ENCODE peak calls at places on chromosomes 12 and 14, in ten cellular contexts. E is GM12878, W is heart left ventricle, J is Peyer's patch, P is stomach, V is A549, G is sigmoid colon, Q is thyroid gland, Z is right lobe of liver, Y is body of pancreas. I is an unnamed sample.

GRCh38 chr12:111367661-111368221 is 1.2 kb downstream of the PHETA1 start:
- DNase-seq in E (no peak), W (no peak), J (no peak), P (peak; percentile 85), V (peak; percentile 36), G (no peak), Q (no peak), Z (peak; percentile 80), Y (peak; percentile 89), I (no peak)

GRCh38 chr14:67371247-67372148 is 11.4 kb downstream of the EIF2S1 start:
- DNase-seq in E (no peak), W (no peak), J (no peak), P (no peak), V (no peak), G (no peak), Q (no peak), Z (no peak), Y (no peak), I (no peak)

GRCh38 chr14:105500036-105500725 is 9.1 kb downstream of the TEDC1 start:
- DNase-seq in E (no peak), W (no peak), J (no peak), P (no peak), V (no peak), G (peak; percentile 50), Q (no peak), Z (no peak), Y (no peak), I (no peak)

GRCh38 chr12:90064759-90065158 is 356.1 kb upstream of the ATP2B1 start:
- DNase-seq in E (no peak), W (no peak), J (no peak), P (no peak), V (no peak), G (no peak), Q (no peak), Z (no peak), Y (no peak), I (no peak)

GRCh38 chr14:64577211-64577610 is 27.4 kb downstream of the PPP1R36 start:
- DNase-seq in E (no peak), W (no peak), J (no peak), P (no peak), V (no peak), G (no peak), Q (no peak), Z (no peak), Y (no peak), I (no peak)

GRCh38 chr14:104598039-104598438 is 6.5 kb downstream of the TMEM179 start:
- DNase-seq in E (no peak), W (peak; percentile 22), J (no peak), P (no peak), V (no peak), G (no peak), Q (no peak), Z (no peak), Y (no peak), I (no peak)

GRCh38 chr14:69149461-69150244 is 3.3 kb downstream of the DCAF5 start:
- DNase-seq in E (no peak), W (no peak), J (no peak), P (no peak), V (no peak), G (no peak), Q (no peak), Z (no peak), Y (no peak), I (no peak)

GRCh38 chr14:61559641-61560201 is 135.6 kb upstream of the HIF1A start:
- DNase-seq in E (no peak), W (no peak), J (no peak), P (no peak), V (peak; percentile 96), G (no peak), Q (no peak), Z (peak; percentile 55), Y (no peak), I (no peak)

GRCh38 chr12:12350868-12351463 is 924 bp upstream of the MANSC1 start:
- DNase-seq in E (no peak), W (no peak), J (no peak), P (no peak), V (peak; percentile 66), G (no peak), Q (no peak), Z (no peak), Y (no peak), I (no peak)

GRCh38 chr12:66132408-66132807 is 1.9 kb upstream of the LLPH start:
- DNase-seq in E (no peak), W (peak; percentile 29), J (no peak), P (no peak), V (peak; percentile 61), G (no peak), Q (no peak), Z (no peak), Y (no peak), I (no peak)

GRCh38 chr14:91417983-91418386 is 365 bp upstream of the CCDC88C start:
- DNase-seq in E (no peak), W (no peak), J (peak; percentile 57), P (peak; percentile 61), V (peak; percentile 72), G (no peak), Q (no peak), Z (peak; percentile 59), Y (peak; percentile 41), I (no peak)

GRCh38 chr14:72560856-72561493 is 332.9 kb downstream of the DPF3 start:
- DNase-seq in E (no peak), W (no peak), J (no peak), P (no peak), V (no peak), G (no peak), Q (no peak), Z (no peak), Y (no peak), I (no peak)

GRCh38 chr12:101299346-101299745 is 19.4 kb downstream of the UTP20 start:
- DNase-seq in E (no peak), W (no peak), J (no peak), P (no peak), V (no peak), G (no peak), Q (no peak), Z (no peak), Y (no peak), I (no peak)

GRCh38 chr12:82527165-82527780 is 159.4 kb upstream of the TMTC2 start:
- DNase-seq in E (no peak), W (no peak), J (no peak), P (no peak), V (peak; percentile 75), G (no peak), Q (peak; percentile 24), Z (no peak), Y (peak; percentile 70), I (peak; percentile 16)

GRCh38 chr12:47686645-47687240 is 19.1 kb downstream of the RPAP3 start:
- DNase-seq in E (no peak), W (no peak), J (no peak), P (no peak), V (peak; percentile 66), G (no peak), Q (no peak), Z (no peak), Y (no peak), I (no peak)

GRCh38 chr12:60148109-60148508 is 552.3 kb downstream of the SLC16A7 start:
- DNase-seq in E (no peak), W (no peak), J (no peak), P (no peak), V (peak; percentile 22), G (no peak), Q (no peak), Z (no peak), Y (peak; percentile 2), I (no peak)

GRCh38 chr12:94204647-94205247 is 56.4 kb downstream of the PLXNC1 start:
- DNase-seq in E (peak; percentile 45), W (no peak), J (no peak), P (no peak), V (no peak), G (no peak), Q (no peak), Z (no peak), Y (no peak), I (no peak)
- TF ChIP-seq POLR2A in E (no peak), W (no peak), J (no peak), P (no peak), V (no peak), G (no peak), Q (no peak), Z (no peak), Y (no peak), I (no peak)

GRCh38 chr14:34710006-34710405 is 4.4 kb downstream of the CFL2 start:
- DNase-seq in E (no peak), W (no peak), J (no peak), P (no peak), V (no peak), G (no peak), Q (no peak), Z (no peak), Y (no peak), I (no peak)
- H3K4me3 ChIP-seq in E (no peak overlapping the region), W (no peak overlapping the region), J (no peak overlapping the region), P (no peak overlapping the region), V (no peak overlapping the region), G (no peak overlapping the region), Q (no peak overlapping the region), Z (no peak overlapping the region), Y (no peak overlapping the region), I (no peak overlapping the region)

DNA sequence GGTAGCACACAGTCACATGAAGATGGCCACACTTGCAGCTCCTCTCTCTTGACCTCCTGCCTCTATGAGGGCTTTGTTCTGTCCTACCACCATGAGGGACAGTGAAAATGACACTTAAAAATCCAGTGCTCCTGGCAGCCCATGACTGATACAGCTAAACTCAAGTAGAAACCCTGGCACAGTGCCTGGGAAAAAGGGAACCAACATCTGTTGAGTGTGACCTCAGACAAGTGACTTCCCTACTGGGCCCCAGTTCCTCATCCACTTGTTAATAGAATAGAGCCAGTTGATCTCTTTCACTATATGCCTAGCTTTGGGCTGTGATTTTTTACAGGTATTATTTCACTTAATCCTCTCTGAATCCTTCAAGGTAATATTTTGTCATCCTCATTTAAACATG is 4.8 kb downstream of the GUCY2C start:
- DNase-seq in E (no peak), W (peak; percentile 84), J (peak; percentile 18), P (peak; percentile 53), V (no peak), G (peak; percentile 71), Q (peak; percentile 33), Z (peak; percentile 60), Y (peak; percentile 82), I (peak; percentile 56)
- TF ChIP-seq POLR2A in E (no peak), W (no peak), J (no peak), P (no peak), V (no peak), G (no peak), Q (no peak), Z (no peak), Y (no peak), I (no peak)

DNA sequence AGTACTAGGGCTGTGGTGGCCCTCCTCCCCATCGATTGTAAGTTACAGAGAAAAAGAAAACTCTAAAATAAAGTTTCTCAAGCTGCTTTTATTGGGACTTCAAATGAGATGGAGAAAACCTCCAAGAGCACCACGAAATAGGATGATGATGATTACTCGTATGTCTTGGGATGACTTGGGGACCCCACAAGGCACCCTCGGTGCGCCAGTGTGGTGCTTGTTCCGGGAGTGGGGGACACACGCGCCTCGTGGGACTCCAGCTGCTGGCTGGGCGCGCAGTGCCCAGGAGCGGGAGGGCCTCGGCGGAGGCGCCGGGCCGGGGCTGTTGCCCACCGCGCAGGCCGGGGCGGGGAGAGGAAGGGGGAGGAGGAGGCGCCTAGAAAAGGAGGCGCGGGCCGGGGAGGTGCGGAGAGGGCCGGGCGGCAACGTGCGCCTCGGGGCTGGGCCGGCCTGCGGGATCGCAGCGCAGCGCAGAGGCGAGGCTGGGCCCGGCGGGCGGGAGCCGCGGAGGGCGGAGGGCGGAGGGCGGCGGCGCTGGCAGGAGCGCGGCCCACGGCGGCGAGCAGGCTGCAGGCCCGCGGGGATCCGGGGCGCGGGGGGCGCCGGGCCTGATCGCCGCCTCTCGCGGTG is at the start of gene RFLNA:
- DNase-seq in E (no peak), W (no peak), J (no peak), P (peak; percentile 62), V (no peak), G (no peak), Q (no peak), Z (no peak), Y (no peak), I (no peak)
- H3K4me3 ChIP-seq in E (no peak within 1 kb of the TSS), W (peak within 1 kb of the TSS; percentile 7), J (peak within 1 kb of the TSS; percentile 62), P (peak within 1 kb of the TSS; percentile 59), V (peak within 1 kb of the TSS; percentile 39), G (peak within 1 kb of the TSS; percentile 29), Q (no peak within 1 kb of the TSS), Z (no peak within 1 kb of the TSS), Y (no peak within 1 kb of the TSS), I (no peak within 1 kb of the TSS)

I was measured in lower leg skin.